ENCODE peak calls at places on chromosomes 2 and 18, in eight cellular contexts. L is lung, T is GM20000, N is neural progenitor cell, D is heart left ventricle, P is colonic mucosa, A is transverse colon, V is MM.1S. Q is an unnamed sample.
A peak's percentile ranks its signal among the peaks of the same experiment; 100 is the strongest.

GRCh38 chr2:192162392-192163042 is 32.2 kb downstream of the TMEFF2 start:
- DNase-seq in T (peak; percentile 23), P (peak; percentile 85), A (peak; percentile 63), L (peak; percentile 74), N (peak; percentile 73), V (peak; percentile 61), D (no peak), Q (peak; percentile 71)

GRCh38 chr2:949894-950626 is 589 bp upstream of the SNTG2 start:
- DNase-seq in A (no peak), N (peak; percentile 54), T (peak; percentile 35), D (no peak), P (no peak), V (no peak), L (no peak), Q (no peak)

GRCh38 chr18:76219023-76219422 is 276.0 kb downstream of the ZNF516 start:
- DNase-seq in N (no peak), A (no peak), L (no peak), P (no peak), T (no peak), D (no peak), V (no peak), Q (no peak)

GRCh38 chr2:161981679-161982300 is 92.2 kb downstream of the DPP4 start:
- DNase-seq in N (no peak), P (peak; percentile 67), T (no peak), D (no peak), L (no peak), A (peak; percentile 67), V (no peak), Q (no peak)

GRCh38 chr2:120566331-120567035 is 169.2 kb upstream of the GLI2 start:
- DNase-seq in N (no peak), V (no peak), T (no peak), P (no peak), A (no peak), L (no peak), D (peak; percentile 93), Q (no peak)

GRCh38 chr2:204947448-204947847 is 402.2 kb downstream of the PARD3B start:
- DNase-seq in T (no peak), A (no peak), V (no peak), L (no peak), D (no peak), P (no peak), N (no peak), Q (no peak)

GRCh38 chr2:48016620-48017019 is 110.3 kb upstream of the FBXO11 start:
- DNase-seq in V (no peak), N (no peak), D (no peak), T (no peak), P (no peak), A (no peak), L (no peak), Q (no peak)

GRCh38 chr2:234955971-234956509 is 4.2 kb downstream of the SH3BP4 start:
- DNase-seq in P (peak; percentile 52), T (no peak), L (no peak), V (no peak), D (no peak), N (no peak), A (no peak), Q (no peak)

GRCh38 chr2:174176898-174177297 is 71.4 kb downstream of the OLA1 start:
- DNase-seq in A (no peak), P (no peak), D (no peak), V (no peak), L (no peak), N (no peak), T (no peak), Q (peak; percentile 41)

GRCh38 chr2:10169581-10169980 is 47.0 kb downstream of the RRM2 start:
- DNase-seq in T (no peak), P (no peak), N (no peak), A (no peak), V (no peak), D (no peak), L (no peak), Q (no peak)

GRCh38 chr2:85785027-85785822 is 31.4 kb downstream of the ATOH8 start:
- DNase-seq in V (no peak), A (no peak), T (no peak), N (peak; percentile 78), L (peak; percentile 55), P (no peak), D (peak; percentile 45), Q (peak; percentile 25)

GRCh38 chr2:205708231-205708631 is 25.9 kb downstream of the NRP2 start:
- DNase-seq in P (no peak), V (no peak), N (no peak), A (no peak), L (no peak), T (no peak), D (no peak), Q (no peak)

GRCh38 chr18:39799010-39799409 is 2156.0 kb upstream of the PIK3C3 start:
- DNase-seq in A (peak; percentile 13), V (no peak), L (no peak), P (peak; percentile 31), T (no peak), D (no peak), N (no peak), Q (peak; percentile 14)

GRCh38 chr2:80365762-80366161 is 61.2 kb upstream of the LRRTM1 start:
- DNase-seq in N (peak; percentile 73), V (no peak), T (no peak), D (no peak), P (no peak), L (no peak), A (no peak), Q (no peak)

DNA sequence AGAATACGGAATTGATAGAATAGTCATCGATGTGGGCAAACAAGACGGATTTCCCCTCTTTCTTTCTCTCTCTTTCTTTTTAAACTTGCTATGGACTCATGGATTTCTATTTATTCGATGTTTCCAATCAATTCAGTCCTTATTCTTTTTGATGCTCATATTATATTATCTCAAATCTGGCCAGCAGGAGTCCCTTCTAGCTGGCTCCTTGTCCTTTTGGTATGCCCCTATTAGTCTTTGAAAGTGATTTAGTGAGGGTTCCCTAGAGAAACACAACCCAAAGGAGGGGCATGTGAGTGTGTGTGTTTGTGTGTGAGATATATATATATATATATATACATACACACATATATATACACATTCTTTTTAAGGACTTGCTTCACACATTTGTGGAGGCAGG is 23.5 kb upstream of the BIN1 start:
- DNase-seq in D (no peak), N (no peak), L (no peak), T (no peak), V (no peak), A (no peak), P (no peak), Q (no peak)
- TF ChIP-seq CTCF in D (no peak), N (no peak), L (no peak), T (no peak), V (no peak), A (no peak), P (no peak), Q (peak; percentile 52)

DNA sequence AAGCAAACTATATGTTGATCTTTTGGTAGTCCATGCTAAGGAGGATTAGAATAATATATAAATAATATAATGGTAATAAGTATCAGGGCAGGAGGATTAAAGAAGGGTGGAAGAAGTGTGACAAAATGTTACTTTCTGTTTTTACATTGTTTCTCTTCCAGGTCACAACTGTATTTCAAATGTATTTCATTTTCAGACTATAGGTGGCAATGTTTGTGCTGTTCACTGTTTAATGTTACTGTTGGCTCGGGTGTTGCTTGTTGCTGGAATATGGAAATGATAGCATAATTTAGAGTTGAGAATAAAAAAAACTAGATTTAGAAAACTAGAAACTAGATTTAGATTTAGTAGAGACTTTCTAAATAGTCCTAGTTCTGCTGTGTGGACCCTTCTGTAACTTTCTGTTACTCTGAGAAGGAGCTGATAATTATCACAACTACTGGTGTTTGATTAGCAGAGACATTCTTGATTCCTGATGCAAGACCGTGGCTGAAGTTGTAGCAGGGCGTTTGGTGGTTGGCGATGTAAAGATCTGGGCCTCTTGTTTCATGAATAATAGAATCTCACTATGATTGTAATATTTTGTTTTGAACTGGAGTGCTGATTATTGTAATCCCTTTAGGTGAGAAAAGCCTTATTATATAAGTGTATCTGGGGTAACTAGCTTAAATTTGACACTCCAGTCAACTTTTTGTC is 7.9 kb downstream of the NEDD4L start:
- DNase-seq in N (no peak), A (no peak), T (peak; percentile 49), V (peak; percentile 55), P (no peak), L (no peak), D (no peak), Q (peak; percentile 9)
- TF ChIP-seq CTCF in N (peak; percentile 21), A (peak; percentile 25), T (peak; percentile 16), V (peak; percentile 56), P (no peak), L (no peak), D (peak; percentile 42), Q (peak; percentile 60)

GRCh38 chr18:55031979-55032378 is 72.7 kb upstream of the CCDC68 start:
- DNase-seq in D (no peak), T (no peak), A (no peak), V (no peak), N (no peak), L (no peak), P (no peak), Q (no peak)

GRCh38 chr18:55031576-55031975 is 72.3 kb upstream of the CCDC68 start:
- DNase-seq in V (no peak), L (no peak), N (no peak), D (no peak), P (no peak), T (no peak), A (no peak), Q (no peak)

GRCh38 chr18:55034742-55035141 is 75.5 kb upstream of the CCDC68 start:
- DNase-seq in T (no peak), L (no peak), A (no peak), P (no peak), D (no peak), V (no peak), N (no peak), Q (peak; percentile 5)

DNA sequence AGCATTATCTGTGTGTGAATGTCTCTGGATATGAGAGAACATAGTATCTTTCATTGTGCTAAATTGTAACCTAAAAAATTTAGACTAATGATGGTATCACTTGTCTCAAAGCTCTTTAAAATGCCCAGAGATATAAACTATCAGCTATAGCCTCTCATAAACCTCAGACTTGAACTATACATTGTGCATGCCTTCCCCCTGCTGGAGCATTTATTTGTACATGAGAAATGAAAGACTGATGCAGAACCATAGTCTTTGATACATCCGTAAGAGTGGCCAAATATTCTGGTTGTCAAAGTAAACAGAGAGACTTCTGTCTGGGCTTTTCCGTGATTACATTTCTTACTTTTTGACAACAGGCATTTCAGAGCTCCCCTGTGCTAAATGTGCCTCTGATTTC is 71.9 kb upstream of the CCDC68 start:
- DNase-seq in V (no peak), T (no peak), L (no peak), N (no peak), P (no peak), D (no peak), A (no peak), Q (no peak)
- TF ChIP-seq CTCF in V (no peak), T (no peak), L (no peak), N (no peak), P (no peak), D (no peak), A (no peak), Q (no peak)

DNA sequence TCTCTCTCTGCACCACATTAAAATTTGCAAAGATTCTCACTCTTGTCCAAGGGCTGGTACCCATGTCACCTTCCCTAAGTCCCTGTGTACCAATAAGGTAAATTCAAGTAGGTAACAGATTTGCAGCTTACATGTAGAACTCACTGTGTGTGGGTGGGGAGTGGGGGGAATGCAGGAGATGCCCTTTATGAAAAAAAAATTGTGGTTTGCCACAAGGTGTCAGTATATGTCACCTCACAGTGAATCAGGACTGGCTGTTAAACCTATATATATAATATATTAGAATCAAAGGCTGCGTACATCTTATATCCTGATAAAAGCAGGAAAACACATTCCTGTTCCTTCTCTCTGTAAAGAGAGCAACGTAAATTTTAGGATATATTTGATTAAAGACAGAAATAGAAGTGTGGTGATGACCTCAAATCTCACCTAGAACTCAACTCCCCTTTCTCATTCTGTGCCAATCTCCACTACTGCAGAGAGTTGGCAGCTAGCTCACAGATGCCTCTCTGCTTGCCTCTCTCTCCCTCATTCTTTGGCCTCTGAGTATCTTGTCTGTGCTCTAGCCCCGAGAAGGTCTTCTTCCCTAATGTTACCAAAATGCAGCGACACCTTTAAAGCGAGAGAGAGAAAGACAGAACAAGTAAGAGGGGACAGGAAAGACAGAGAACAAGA is 529 bp downstream of the XDH start:
- DNase-seq in N (peak; percentile 6), P (no peak), D (no peak), V (peak; percentile 23), A (no peak), T (no peak), L (no peak), Q (no peak)
- TF ChIP-seq CTCF in N (peak; percentile 50), P (peak; percentile 16), D (no peak), V (peak; percentile 34), A (peak; percentile 38), T (no peak), L (no peak), Q (peak; percentile 57)